ENCODE peak calls at places on chromosomes 3 and 15, in five cellular contexts. F is HAP-1, K is DMS 273 treated with DMSO at 0.1 percent for 48 hours, O is HuH-7, V is GM18507. H is an unnamed sample.

GRCh38 chr3:128343287-128344045 is 123.2 kb downstream of the DNAJB8 start:
- DNase-seq in F (no peak), K (peak; percentile 89), O (peak; percentile 73), V (no peak), H (no peak)

GRCh38 chr15:28165791-28166190 is 66.7 kb upstream of the OCA2 start:
- DNase-seq in F (no peak), K (no peak), O (no peak), V (no peak), H (no peak)

GRCh38 chr3:172285844-172286243 is 162.4 kb downstream of the GHSR start:
- DNase-seq in F (no peak), K (no peak), O (no peak), V (no peak), H (peak; percentile 31)

GRCh38 chr3:107933450-107933849 is 157.4 kb downstream of the CD47 start:
- DNase-seq in F (no peak), K (no peak), O (no peak), V (no peak), H (no peak)

GRCh38 chr3:165716592-165716991 is 120.6 kb downstream of the BCHE start:
- DNase-seq in F (no peak), K (no peak), O (no peak), V (no peak), H (no peak)

GRCh38 chr3:161117646-161118045 is 12.5 kb upstream of the B3GALNT1 start:
- DNase-seq in F (no peak), K (no peak), O (no peak), V (no peak), H (no peak)

GRCh38 chr3:24591661-24592555 is 97.3 kb upstream of the THRB start:
- DNase-seq in F (no peak), K (no peak), O (no peak), V (no peak), H (no peak)

GRCh38 chr15:52078876-52079700 is 33.5 kb downstream of the BCL2L10 start:
- DNase-seq in F (peak; percentile 96), K (no peak), O (peak; percentile 66), V (peak; percentile 52), H (no peak)

GRCh38 chr3:114794894-114795630 is 352.0 kb downstream of the ZBTB20 start:
- DNase-seq in F (peak; percentile 46), K (no peak), O (no peak), V (no peak), H (no peak)

GRCh38 chr3:164673738-164674137 is 404.6 kb downstream of the SI start:
- DNase-seq in F (no peak), K (no peak), O (no peak), V (no peak), H (no peak)

GRCh38 chr15:40310001-40310959 is 2.5 kb upstream of the PLCB2 start:
- DNase-seq in F (peak; percentile 75), K (no peak), O (peak; percentile 73), V (no peak), H (no peak)

H was measured in AG04449.